ENCODE peak calls at places on chromosomes 7 and 10, in six cellular contexts. B is A549, Z is HepG2, C is WTC11, T is K562, Q is endothelial cell of umbilical vein. E is an unnamed sample.

GRCh38 chr10:38093816-38094157 is 350 bp upstream of the ZNF37A start:
- DNase-seq in B (no peak), Z (no peak), C (no peak), Q (no peak), T (no peak), E (no peak)

GRCh38 chr10:131982185-131982756 is 548 bp upstream of the BNIP3 start:
- DNase-seq in T (no peak), B (peak), C (no peak), Z (no peak), Q (no peak), E (no peak)

GRCh38 chr10:118721005-118721876 is 33.5 kb downstream of the CACUL1 start:
- DNase-seq in B (peak), Z (peak), T (peak), Q (peak), C (peak), E (no peak)

GRCh38 chr7:94509879-94510581 is 421 bp downstream of the CASD1 start:
- DNase-seq in Z (peak), T (peak), B (peak), Q (peak), C (peak), E (peak)

GRCh38 chr7:156442503-156442902 is 198.1 kb upstream of the RNF32 start:
- DNase-seq in Q (no peak), C (no peak), Z (no peak), B (no peak), T (no peak), E (no peak)

GRCh38 chr10:79425074-79425532 is 20.3 kb downstream of the ZCCHC24 start:
- DNase-seq in Q (no peak), B (no peak), Z (no peak), T (no peak), C (no peak), E (no peak)

GRCh38 chr10:106378251-106378650 is 786.3 kb downstream of the SORCS1 start:
- DNase-seq in Q (no peak), T (no peak), B (no peak), Z (no peak), C (no peak), E (no peak)

GRCh38 chr10:44946201-44946600 is 13.4 kb upstream of the RASSF4 start:
- DNase-seq in B (no peak), C (no peak), Q (no peak), T (no peak), Z (no peak), E (peak)

GRCh38 chr7:114310344-114311118 is 104.1 kb upstream of the FOXP2 start:
- DNase-seq in C (no peak), B (no peak), Z (no peak), Q (no peak), T (no peak), E (no peak)

GRCh38 chr10:75211007-75211735 is 575 bp downstream of the VDAC2 start:
- DNase-seq in B (no peak), Z (peak), T (peak), Q (peak), C (no peak), E (no peak)

GRCh38 chr10:69506834-69507643 is 55.8 kb downstream of the TSPAN15 start:
- DNase-seq in Z (no peak), C (peak), T (no peak), B (no peak), Q (peak), E (no peak)

GRCh38 chr10:49616421-49617230 is 2.8 kb downstream of the CHAT start:
- DNase-seq in B (no peak), C (peak), Z (no peak), Q (no peak), T (peak), E (no peak)

GRCh38 chr7:84100866-84101265 is 93.7 kb downstream of the SEMA3A start:
- DNase-seq in C (no peak), B (peak), Z (no peak), Q (peak), T (no peak), E (no peak)

GRCh38 chr10:80281784-80282505 is 7.5 kb downstream of the MAT1A start:
- DNase-seq in Q (no peak), B (no peak), T (no peak), C (no peak), Z (peak), E (no peak)

GRCh38 chr7:51068401-51068800 is 248.2 kb downstream of the COBL start:
- DNase-seq in B (no peak), Q (no peak), Z (no peak), T (no peak), C (no peak), E (no peak)

GRCh38 chr7:136166521-136166920 is 189.4 kb upstream of the MTPN start:
- DNase-seq in T (no peak), C (no peak), Q (no peak), Z (no peak), B (no peak), E (no peak)

GRCh38 chr7:142459557-142459963 is 201.7 kb upstream of the PRSS58 start:
- DNase-seq in Q (peak), Z (peak), C (no peak), B (peak), T (peak), E (peak)

GRCh38 chr7:55187701-55188491 is 169.1 kb downstream of the EGFR start:
- DNase-seq in C (no peak), Q (peak), B (no peak), Z (peak), T (peak), E (peak)

GRCh38 chr10:72952901-72953223 is 1.7 kb downstream of the PLA2G12B start:
- DNase-seq in B (no peak), Q (no peak), Z (peak), T (no peak), C (no peak), E (no peak)
- TF ChIP-seq JUN in B (no peak), Q (no peak), Z (no peak), T (no peak), C (no peak), E (no peak)

GRCh38 chr7:148939128-148939747 is 55.1 kb upstream of the EZH2 start:
- DNase-seq in C (no peak), B (no peak), Z (no peak), T (peak), Q (no peak), E (no peak)

GRCh38 chr7:148950806-148951205 is 66.7 kb upstream of the EZH2 start:
- DNase-seq in C (no peak), T (no peak), Q (no peak), B (no peak), Z (no peak), E (no peak)

GRCh38 chr7:148941598-148942280 is 57.6 kb upstream of the EZH2 start:
- DNase-seq in Z (peak), B (peak), Q (peak), C (peak), T (peak), E (peak)

GRCh38 chr7:148940702-148941597 is 56.9 kb upstream of the EZH2 start:
- DNase-seq in Z (peak), Q (peak), C (peak), T (peak), B (peak), E (peak)

GRCh38 chr7:148944935-148945934 is 61.1 kb upstream of the EZH2 start:
- DNase-seq in T (no peak), C (no peak), Q (no peak), B (no peak), Z (no peak), E (no peak)
- TF ChIP-seq JUN in T (no peak), C (no peak), Q (no peak), B (no peak), Z (no peak), E (no peak)

GRCh38 chr10:4352566-4352961 is 473.4 kb upstream of the AKR1E2 start:
- DNase-seq in T (no peak), Z (no peak), C (no peak), Q (peak), B (no peak), E (no peak)
- TF ChIP-seq JUN in T (no peak), Z (no peak), C (no peak), Q (no peak), B (no peak), E (no peak)

GRCh38 chr7:2209146-2209960 is 23.4 kb downstream of the MAD1L1 start:
- DNase-seq in Z (peak), C (peak), T (peak), Q (peak), B (peak), E (peak)
- TF ChIP-seq JUN in Z (no peak), C (no peak), T (no peak), Q (no peak), B (no peak), E (no peak)

DNA sequence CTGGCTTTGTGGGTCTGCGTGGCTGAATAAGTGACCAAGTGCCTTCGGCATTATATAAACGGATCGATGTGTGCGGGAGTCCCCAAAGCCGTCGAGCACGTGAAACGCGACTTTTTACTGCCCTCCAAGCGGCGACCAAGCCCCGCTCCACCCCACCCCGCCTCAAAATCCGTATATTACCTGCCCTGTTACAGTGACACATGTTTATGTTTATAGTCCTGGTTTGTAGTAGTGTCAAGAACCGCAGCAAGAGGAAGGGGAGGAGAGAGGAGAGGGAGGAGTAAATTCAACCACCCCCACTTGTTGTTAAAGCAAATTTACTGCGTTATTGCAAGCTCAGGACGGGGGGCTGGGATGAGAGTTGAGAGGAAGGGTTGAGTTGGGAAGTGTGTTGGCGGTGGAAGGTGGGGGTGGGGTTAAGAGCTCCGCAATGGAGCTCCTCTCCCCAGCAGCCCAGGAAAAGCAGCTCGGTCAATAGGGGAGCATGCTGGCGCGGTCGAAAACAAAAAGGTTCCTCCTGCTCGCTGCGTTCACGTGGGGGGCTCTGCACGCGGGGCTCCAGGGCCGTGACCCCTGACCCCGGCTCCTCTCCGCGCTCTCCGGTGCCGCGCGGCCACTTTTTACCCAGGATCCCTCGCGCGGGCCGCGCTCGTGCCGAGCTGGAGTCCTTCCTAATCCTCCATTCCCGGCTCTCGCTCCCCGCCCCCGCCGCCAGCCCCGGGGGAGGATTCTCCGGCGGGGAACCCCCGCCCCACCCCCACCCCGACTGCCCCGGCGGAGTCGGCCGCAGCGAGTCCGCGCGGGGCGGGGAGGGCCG is at the start of gene SKIDA1:
- DNase-seq in B (peak), C (peak), T (peak), Z (peak), Q (peak), E (no peak)
- TF ChIP-seq JUN in B (no peak), C (no peak), T (no peak), Z (peak), Q (no peak), E (no peak)

GRCh38 chr10:99784025-99784730 is 1.7 kb downstream of the ABCC2 start:
- DNase-seq in T (peak), B (no peak), Z (peak), Q (peak), C (no peak), E (no peak)
- TF ChIP-seq JUN in T (no peak), B (peak), Z (no peak), Q (no peak), C (no peak), E (no peak)

GRCh38 chr7:80783688-80784327 is 135.0 kb downstream of the SEMA3C start:
- DNase-seq in C (no peak), Q (no peak), Z (no peak), B (no peak), T (no peak), E (no peak)

GRCh38 chr7:80781146-80781545 is 137.7 kb downstream of the SEMA3C start:
- DNase-seq in Z (no peak), Q (no peak), B (no peak), C (no peak), T (no peak), E (no peak)

GRCh38 chr7:80783177-80783687 is 135.6 kb downstream of the SEMA3C start:
- DNase-seq in C (no peak), B (no peak), Z (no peak), T (no peak), Q (no peak), E (no peak)

GRCh38 chr7:80781561-80781979 is 137.3 kb downstream of the SEMA3C start:
- DNase-seq in Q (peak), C (no peak), T (no peak), Z (no peak), B (no peak), E (no peak)

DNA sequence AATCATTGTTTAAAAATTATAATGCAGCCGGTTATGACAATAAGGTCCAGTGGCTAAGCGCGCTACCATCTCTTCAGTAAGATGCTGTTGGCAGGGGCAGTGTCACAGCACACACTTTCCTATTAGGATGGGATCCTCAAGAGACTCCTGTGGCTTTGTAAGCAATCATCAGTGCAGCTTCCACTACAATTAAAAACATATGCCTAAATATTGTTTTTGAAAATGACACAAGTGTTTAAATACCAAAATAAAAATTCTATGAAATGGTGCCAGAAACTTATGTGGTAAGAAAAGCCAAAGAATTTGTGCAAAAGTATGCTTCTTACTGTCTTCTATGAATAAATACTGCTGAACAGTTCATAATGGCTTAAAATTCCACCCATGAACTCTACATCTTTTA is 132.9 kb downstream of the SEMA3C start:
- DNase-seq in T (no peak), Z (no peak), C (no peak), Q (no peak), B (no peak), E (no peak)
- TF ChIP-seq JUN in T (no peak), Z (no peak), C (no peak), Q (no peak), B (no peak), E (no peak)